ENCODE peak calls at places on chromosome 18, in seven cellular contexts. I is astrocyte, Z is aorta, P is Daoy, G is KBM-7, S is naive B cell, T is HFFc6. C is an unnamed sample.
A peak's percentile ranks its signal among the peaks of the same experiment; 100 is the strongest.

GRCh38 chr18:8337216-8337615 is 272.0 kb upstream of the RAB12 start:
- DNase-seq in I (peak; percentile 43), Z (no peak), P (no peak), G (no peak), S (no peak), T (no peak), C (no peak)

GRCh38 chr18:2030647-2031046 is 540.7 kb downstream of the METTL4 start:
- DNase-seq in I (no peak), Z (no peak), P (no peak), G (no peak), S (no peak), T (no peak), C (no peak)

GRCh38 chr18:58565021-58565420 is 63.9 kb downstream of the ALPK2 start:
- DNase-seq in I (no peak), Z (no peak), P (no peak), G (no peak), S (peak; percentile 68), T (no peak), C (peak; percentile 28)

GRCh38 chr18:47248610-47249343 is 2.7 kb downstream of the SKOR2 start:
- DNase-seq in I (no peak), Z (no peak), P (no peak), G (no peak), S (no peak), T (no peak), C (no peak)

GRCh38 chr18:65380571-65380970 is 370.2 kb upstream of the CDH7 start:
- DNase-seq in I (no peak), Z (no peak), P (no peak), G (no peak), S (no peak), T (no peak), C (no peak)

GRCh38 chr18:47549141-47549540 is 297.7 kb upstream of the SKOR2 start:
- DNase-seq in I (no peak), Z (no peak), P (no peak), G (no peak), S (no peak), T (no peak), C (no peak)

GRCh38 chr18:79516441-79516931 is 120.8 kb downstream of the NFATC1 start:
- DNase-seq in I (no peak), Z (peak; percentile 52), P (no peak), G (no peak), S (no peak), T (no peak), C (no peak)

GRCh38 chr18:8730080-8730827 is 24.9 kb downstream of the MTCL1 start:
- DNase-seq in I (peak; percentile 96), Z (peak; percentile 78), P (peak; percentile 88), G (peak; percentile 57), S (no peak), T (no peak), C (no peak)

GRCh38 chr18:48952287-48953095 is 1.7 kb upstream of the SMAD7 start:
- DNase-seq in I (peak; percentile 84), Z (peak; percentile 95), P (peak; percentile 91), G (no peak), S (peak; percentile 69), T (peak; percentile 78), C (peak; percentile 58)

GRCh38 chr18:51168031-51168742 is 29.3 kb downstream of the MEX3C start:
- DNase-seq in I (no peak), Z (no peak), P (no peak), G (no peak), S (no peak), T (no peak), C (no peak)

GRCh38 chr18:52541056-52541455 is 201.1 kb downstream of the DCC start:
- DNase-seq in I (no peak), Z (no peak), P (no peak), G (no peak), S (no peak), T (no peak), C (no peak)

GRCh38 chr18:5469340-5469739 is 74.5 kb downstream of the EPB41L3 start:
- DNase-seq in I (no peak), Z (no peak), P (no peak), G (no peak), S (no peak), T (no peak), C (no peak)

GRCh38 chr18:55575949-55576348 is 12.0 kb downstream of the TCF4 start:
- DNase-seq in I (no peak), Z (no peak), P (no peak), G (no peak), S (no peak), T (no peak), C (no peak)

GRCh38 chr18:48838921-48839818 is 111.6 kb downstream of the SMAD7 start:
- DNase-seq in I (peak; percentile 67), Z (peak; percentile 79), P (peak; percentile 69), G (no peak), S (no peak), T (peak; percentile 88), C (no peak)

GRCh38 chr18:76405280-76405679 is 89.8 kb downstream of the ZNF516 start:
- DNase-seq in I (no peak), Z (no peak), P (no peak), G (no peak), S (no peak), T (no peak), C (no peak)

GRCh38 chr18:40851014-40851429 is 1104.0 kb upstream of the PIK3C3 start:
- DNase-seq in I (peak; percentile 85), Z (no peak), P (no peak), G (no peak), S (no peak), T (no peak), C (no peak)

GRCh38 chr18:58991127-58991798 is 126.6 kb downstream of the ZNF532 start:
- DNase-seq in I (peak; percentile 61), Z (no peak), P (peak; percentile 32), G (no peak), S (no peak), T (no peak), C (no peak)

GRCh38 chr18:21735452-21736015 is 5.1 kb upstream of the MIB1 start:
- DNase-seq in I (no peak), Z (no peak), P (peak; percentile 14), G (no peak), S (no peak), T (peak; percentile 25), C (no peak)

GRCh38 chr18:8361941-8362471 is 247.2 kb upstream of the RAB12 start:
- DNase-seq in I (no peak), Z (no peak), P (no peak), G (no peak), S (no peak), T (no peak), C (no peak)

GRCh38 chr18:68484241-68484640 is 230.7 kb downstream of the TMX3 start:
- DNase-seq in I (peak; percentile 60), Z (no peak), P (no peak), G (no peak), S (no peak), T (no peak), C (no peak)

GRCh38 chr18:10726198-10727068 is 200.6 kb downstream of the NAPG start:
- DNase-seq in I (no peak), Z (no peak), P (no peak), G (no peak), S (no peak), T (no peak), C (no peak)